ENCODE peak calls at places on chromosomes 11 and 22, in four cellular contexts. O, Y, G and D are unnamed samples.

GRCh38 chr11:96123301-96123700 is 199.4 kb upstream of the MTMR2 start:
- DNase-seq in O (no peak), Y (no peak), G (no peak), D (no peak)

GRCh38 chr11:44185522-44185921 is 90.0 kb downstream of the EXT2 start:
- DNase-seq in O (no peak), Y (no peak), G (no peak), D (no peak)

GRCh38 chr11:102306048-102306575 is 11.2 kb upstream of the BIRC3 start:
- DNase-seq in O (no peak), Y (no peak), G (no peak), D (no peak)

GRCh38 chr11:73162196-73162740 is 20.1 kb upstream of the FCHSD2 start:
- DNase-seq in O (no peak), Y (no peak), G (peak), D (no peak)

GRCh38 chr11:46693597-46694012 is 6.8 kb downstream of the ARHGAP1 start:
- DNase-seq in O (no peak), Y (no peak), G (no peak), D (no peak)

GRCh38 chr11:117795726-117796455 is 1.1 kb downstream of the DSCAML1 start:
- DNase-seq in O (no peak), Y (no peak), G (no peak), D (no peak)

GRCh38 chr22:19002684-19003038 is 66.6 kb upstream of the PRODH start:
- DNase-seq in O (no peak), Y (no peak), G (no peak), D (no peak)

GRCh38 chr11:113796663-113797259 is 17.2 kb downstream of the CLDN25 start:
- DNase-seq in O (peak), Y (no peak), G (peak), D (peak)

GRCh38 chr11:89182773-89183172 is 5.1 kb downstream of the TYR start:
- DNase-seq in O (no peak), Y (no peak), G (no peak), D (no peak)

GRCh38 chr11:134001101-134001500 is 44.3 kb upstream of the IGSF9B start:
- DNase-seq in O (no peak), Y (no peak), G (no peak), D (no peak)

GRCh38 chr11:117743121-117743815 is 53.7 kb downstream of the DSCAML1 start:
- DNase-seq in O (no peak), Y (no peak), G (no peak), D (no peak)

GRCh38 chr11:1254733-1255132 is 31.9 kb downstream of the MUC5B start:
- DNase-seq in O (no peak), Y (no peak), G (no peak), D (no peak)

GRCh38 chr22:49924113-49924833 is 5.8 kb downstream of the CRELD2 start:
- DNase-seq in O (no peak), Y (no peak), G (no peak), D (no peak)

GRCh38 chr22:48885919-48886305 is 941.8 kb downstream of the BRD1 start:
- DNase-seq in O (no peak), Y (no peak), G (no peak), D (no peak)

GRCh38 chr11:65083834-65084597 is at the start of the genes CDCA5 and ZFPL1:
- DNase-seq in O (peak), Y (peak), G (peak), D (peak)

GRCh38 chr11:65083134-65083833 is 556 bp downstream of the CDCA5 start:
- DNase-seq in O (no peak), Y (no peak), G (no peak), D (no peak)

GRCh38 chr11:65087216-65087615 is 3.2 kb downstream of the ZFPL1 start:
- DNase-seq in O (no peak), Y (no peak), G (no peak), D (no peak)

GRCh38 chr11:65086809-65087208 is 2.8 kb downstream of the ZFPL1 start:
- DNase-seq in O (no peak), Y (no peak), G (no peak), D (no peak)

GRCh38 chr11:65084598-65085375 is 765 bp downstream of the ZFPL1 start:
- DNase-seq in O (no peak), Y (no peak), G (no peak), D (no peak)
- TF ChIP-seq FOXK2 in O (no peak), Y (no peak), G (no peak), D (no peak)

GRCh38 chr11:116696381-116696941 is 76.3 kb downstream of the BUD13 start:
- DNase-seq in O (no peak), Y (no peak), G (no peak), D (no peak)
- TF ChIP-seq FOXK2 in O (no peak), Y (no peak), G (no peak), D (no peak)

GRCh38 chr11:111225871-111226270 is 19.7 kb upstream of the POU2AF2 start:
- DNase-seq in O (no peak), Y (no peak), G (no peak), D (no peak)
- TF ChIP-seq FOXK2 in O (no peak), Y (no peak), G (no peak), D (no peak)

DNA sequence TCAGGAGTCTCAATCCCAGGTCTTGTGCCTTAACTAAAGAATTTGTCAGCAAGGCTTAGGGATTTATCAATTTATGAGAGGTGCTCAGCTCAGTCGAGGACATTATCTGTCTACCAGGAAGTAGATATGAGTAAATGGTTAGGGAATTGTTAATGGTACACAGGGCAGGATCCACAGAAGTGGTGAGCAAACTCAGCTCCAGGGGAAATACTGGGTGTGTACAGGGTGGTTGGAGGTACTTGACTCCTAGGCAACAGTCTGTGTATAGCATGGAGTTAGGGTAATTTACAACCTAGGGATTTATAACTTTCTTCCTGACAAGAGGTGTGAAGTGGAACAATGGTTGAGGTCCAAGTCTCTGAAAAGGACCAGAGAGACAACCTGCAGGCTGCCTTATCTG is 123.4 kb upstream of the OR9Q1 start:
- DNase-seq in O (no peak), Y (no peak), G (no peak), D (no peak)
- TF ChIP-seq FOXK2 in O (no peak), Y (no peak), G (no peak), D (no peak)

GRCh38 chr22:22818861-22819855 is 68.5 kb upstream of the IGLL5 start:
- DNase-seq in O (no peak), Y (peak), G (no peak), D (no peak)
- TF ChIP-seq FOXK2 in O (no peak), Y (no peak), G (no peak), D (no peak)

GRCh38 chr11:74673956-74674355 is 57.3 kb downstream of the CHRDL2 start:
- DNase-seq in O (no peak), Y (no peak), G (no peak), D (no peak)

GRCh38 chr11:74675761-74676160 is 55.5 kb downstream of the CHRDL2 start:
- DNase-seq in O (no peak), Y (no peak), G (no peak), D (no peak)

GRCh38 chr11:74672332-74672955 is 58.8 kb downstream of the CHRDL2 start:
- DNase-seq in O (no peak), Y (no peak), G (no peak), D (no peak)

GRCh38 chr11:74671520-74672196 is 59.6 kb downstream of the CHRDL2 start:
- DNase-seq in O (no peak), Y (no peak), G (no peak), D (no peak)

DNA sequence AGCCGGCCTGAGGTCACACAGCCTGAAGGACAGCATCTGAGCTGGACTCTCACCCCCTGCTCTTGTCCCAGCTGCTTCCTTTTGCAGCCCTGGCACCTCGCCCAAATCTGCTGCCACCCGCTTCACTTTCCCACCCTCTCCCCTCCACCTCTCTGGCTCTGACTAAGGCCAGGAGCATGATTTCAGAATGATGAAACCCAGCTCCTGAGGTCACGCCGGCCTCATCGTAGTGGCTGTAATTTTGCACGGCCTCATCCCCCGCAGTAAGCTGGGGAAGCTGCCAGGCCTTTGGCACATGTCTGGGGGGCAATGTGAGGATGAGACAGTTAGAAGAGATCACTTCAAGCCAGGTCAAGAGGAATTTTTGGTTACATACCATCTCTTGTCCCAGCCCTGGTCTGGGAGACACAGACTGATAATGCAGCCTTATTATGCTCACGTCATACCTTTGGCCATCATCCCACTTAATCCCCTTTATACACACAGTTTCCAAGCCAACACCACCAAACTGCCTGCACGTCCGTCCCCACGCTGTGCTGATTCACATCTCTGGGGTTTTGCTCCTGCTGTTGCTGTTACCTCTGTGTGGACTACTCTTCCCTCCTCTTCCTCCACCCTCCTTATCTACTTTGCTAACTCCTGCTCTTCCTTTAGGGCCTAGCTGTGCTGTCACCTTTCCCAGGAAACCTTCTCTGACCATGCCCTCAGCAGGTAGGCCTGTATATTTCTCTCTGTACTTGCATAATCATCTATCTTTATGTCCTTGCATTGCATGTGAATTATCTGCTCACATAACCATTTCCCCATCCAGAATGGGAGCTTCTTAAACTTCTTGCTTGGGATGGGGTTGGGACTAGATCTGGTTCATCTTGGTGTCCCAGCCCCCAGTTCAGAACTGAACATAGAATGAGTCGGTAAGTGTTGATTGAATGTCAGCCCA is 58.0 kb downstream of the CHRDL2 start:
- DNase-seq in O (no peak), Y (no peak), G (peak), D (no peak)
- TF ChIP-seq FOXK2 in O (no peak), Y (no peak), G (peak), D (no peak)

DNA sequence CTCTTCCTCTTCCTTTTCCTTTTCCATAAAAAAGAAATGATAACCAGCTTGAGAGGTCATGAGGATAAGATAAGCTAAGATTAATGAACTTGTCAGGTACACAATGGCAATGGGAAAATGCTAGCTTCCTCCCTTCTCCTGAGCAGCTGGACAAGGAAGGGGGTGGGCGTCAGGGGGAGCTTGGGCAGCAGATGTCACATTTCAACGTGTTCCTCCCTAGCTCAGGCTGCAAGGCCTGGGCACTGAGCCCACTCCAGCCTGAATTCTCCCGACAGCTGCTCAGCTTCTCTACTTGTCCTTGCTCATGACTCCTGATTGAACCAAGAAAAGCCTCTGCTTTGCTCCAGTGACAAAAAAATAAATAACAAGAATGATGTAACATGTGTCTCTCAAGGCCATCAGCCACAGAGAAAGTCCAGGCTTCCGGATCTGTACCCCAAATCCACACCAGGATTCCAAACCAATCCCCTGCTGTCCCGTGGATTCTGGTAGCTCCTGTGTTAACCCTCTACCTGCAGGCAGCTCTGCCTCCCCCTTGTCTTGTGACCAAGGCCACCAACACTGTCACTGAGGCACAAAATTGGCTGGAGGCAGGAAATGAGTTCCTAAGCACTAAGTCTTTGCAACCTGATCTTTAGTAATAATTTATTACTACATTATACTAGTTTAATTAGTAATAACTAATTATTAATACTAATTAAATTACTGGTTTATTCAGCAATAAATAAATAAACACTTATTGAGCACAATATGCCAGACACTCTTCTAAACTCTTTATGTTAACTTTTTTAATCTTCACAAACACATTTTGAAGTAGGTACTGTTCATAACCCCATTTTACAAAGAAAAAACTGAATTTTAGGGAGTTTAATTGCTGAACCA is 146.5 kb downstream of the CCDC34 start:
- DNase-seq in O (no peak), Y (no peak), G (no peak), D (no peak)
- TF ChIP-seq FOXK2 in O (no peak), Y (no peak), G (no peak), D (no peak)

GRCh38 chr11:123585721-123586120 is 68.7 kb downstream of the SCN3B start:
- DNase-seq in O (no peak), Y (no peak), G (no peak), D (no peak)

GRCh38 chr11:123587559-123587958 is 66.9 kb downstream of the SCN3B start:
- DNase-seq in O (no peak), Y (no peak), G (no peak), D (no peak)

GRCh38 chr11:123588117-123588815 is 66.2 kb downstream of the SCN3B start:
- DNase-seq in O (no peak), Y (no peak), G (no peak), D (peak)

GRCh38 chr11:123586568-123586967 is 67.9 kb downstream of the SCN3B start:
- DNase-seq in O (no peak), Y (no peak), G (no peak), D (no peak)

DNA sequence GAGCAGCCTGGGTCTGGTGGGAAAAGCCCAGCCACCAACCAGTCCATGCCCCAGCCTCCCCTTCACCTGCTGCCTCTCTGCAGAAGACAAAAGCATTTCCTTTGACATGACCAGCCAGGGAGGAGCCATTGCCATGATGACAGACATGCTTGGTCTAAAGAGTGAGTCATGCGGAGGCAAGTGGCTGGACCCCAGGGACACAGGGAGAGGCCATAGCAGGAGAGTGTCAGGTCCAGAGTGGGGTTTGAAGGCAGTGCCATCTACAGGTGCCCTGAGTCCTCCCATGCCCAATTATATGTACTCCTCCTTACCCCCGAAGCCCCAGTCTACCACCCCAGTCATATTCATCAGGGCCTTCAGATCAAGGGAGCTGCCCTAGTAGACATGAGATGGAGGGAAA is 67.4 kb downstream of the SCN3B start:
- DNase-seq in O (no peak), Y (no peak), G (no peak), D (peak)
- TF ChIP-seq FOXK2 in O (no peak), Y (no peak), G (no peak), D (no peak)

DNA sequence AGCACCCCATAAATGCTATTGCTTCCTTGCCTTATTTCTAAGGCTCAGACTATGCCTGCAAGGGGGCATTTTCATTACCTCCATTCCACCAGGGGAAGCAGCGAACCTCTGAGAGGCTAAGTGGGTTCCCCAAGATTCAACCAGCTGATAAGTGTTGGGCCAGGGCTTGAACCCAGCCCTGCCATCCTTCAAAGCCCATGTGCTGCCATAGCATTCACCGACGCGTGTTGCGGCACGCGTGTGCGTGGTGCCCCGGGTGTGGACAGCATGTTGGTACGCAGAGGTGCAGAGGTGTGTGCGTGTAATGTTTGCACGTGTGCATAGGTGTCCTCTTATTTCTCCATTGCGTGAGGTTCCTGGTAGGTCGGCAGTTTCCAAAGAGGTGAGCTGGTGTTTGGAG is 66.0 kb upstream of the PPARA start:
- DNase-seq in O (no peak), Y (no peak), G (no peak), D (no peak)
- TF ChIP-seq FOXK2 in O (no peak), Y (no peak), G (no peak), D (no peak)